ENCODE peak calls at places on chromosomes 7 and 10, in four cellular contexts. B, U, S and I are unnamed samples.

GRCh38 chr7:133941496-133941895 is 185.6 kb upstream of the LRGUK start:
- DNase-seq in S (no peak), U (no peak), B (no peak), I (no peak)

GRCh38 chr10:86665868-86666267 is 2.4 kb upstream of the LDB3 start:
- DNase-seq in U (no peak), S (no peak), B (no peak), I (no peak)

GRCh38 chr7:137642467-137642866 is 204.3 kb downstream of the DGKI start:
- DNase-seq in B (no peak), U (no peak), S (no peak), I (no peak)

GRCh38 chr7:129780257-129781127 is 169.0 kb downstream of the NRF1 start:
- DNase-seq in B (peak), S (no peak), U (peak), I (peak)

GRCh38 chr10:36450385-36450784 is 675.0 kb upstream of the ANKRD30A start:
- DNase-seq in S (no peak), U (no peak), B (no peak), I (peak)

GRCh38 chr10:352476-353235 is 217.4 kb downstream of the ZMYND11 start:
- DNase-seq in S (no peak), B (no peak), U (no peak), I (no peak)

GRCh38 chr10:22229756-22230330 is 12.0 kb upstream of the EBLN1 start:
- DNase-seq in B (no peak), U (no peak), S (no peak), I (no peak)

GRCh38 chr10:12533151-12533550 is 183.8 kb downstream of the CAMK1D start:
- DNase-seq in S (no peak), U (no peak), B (no peak), I (no peak)

GRCh38 chr7:82443801-82444219 is 233 bp upstream of the CACNA2D1 start:
- DNase-seq in S (peak), U (peak), B (no peak), I (peak)

GRCh38 chr7:39186671-39187070 is 209.0 kb downstream of the POU6F2 start:
- DNase-seq in S (no peak), B (no peak), U (no peak), I (no peak)